ENCODE peak calls at places on chromosomes 6 and 20, in nine cellular contexts. C, Y, T, F, L, A, J, Z and Q are unnamed samples.
A peak's percentile ranks its signal among the peaks of the same experiment; 100 is the strongest.

GRCh38 chr6:4518506-4518905 is 257.7 kb upstream of the CDYL start:
- DNase-seq in C (peak; percentile 82), L (no peak), Z (no peak), F (no peak), A (no peak), J (no peak), Y (no peak), T (no peak), Q (no peak)

GRCh38 chr20:53731595-53731994 is 138.0 kb upstream of the ZNF217 start:
- DNase-seq in Z (no peak), L (no peak), F (no peak), Y (no peak), T (no peak), J (no peak), C (no peak), A (no peak), Q (no peak)

GRCh38 chr20:10876558-10876957 is 202.8 kb upstream of the JAG1 start:
- DNase-seq in Z (no peak), J (no peak), A (no peak), T (no peak), F (no peak), Y (no peak), C (no peak), L (no peak), Q (no peak)

GRCh38 chr20:3595541-3595940 is 67.7 kb downstream of the GFRA4 start:
- DNase-seq in A (no peak), L (no peak), C (no peak), Y (no peak), Z (no peak), F (no peak), T (no peak), J (no peak), Q (no peak)

GRCh38 chr20:5061209-5061608 is 58.5 kb downstream of the PCNA start:
- DNase-seq in Y (peak; percentile 81), C (peak; percentile 87), A (peak; percentile 69), F (no peak), L (no peak), Z (no peak), T (no peak), J (no peak), Q (no peak)

GRCh38 chr20:11651647-11652046 is 266.0 kb upstream of the BTBD3 start:
- DNase-seq in Y (no peak), L (no peak), T (no peak), A (no peak), F (no peak), J (no peak), Z (no peak), C (no peak), Q (no peak)

GRCh38 chr20:4925842-4926530 is 75.3 kb downstream of the SLC23A2 start:
- DNase-seq in T (no peak), F (no peak), L (no peak), Y (peak; percentile 91), Z (no peak), J (no peak), A (no peak), C (peak; percentile 49), Q (no peak)

GRCh38 chr20:24769878-24770627 is 179.0 kb upstream of the CST7 start:
- DNase-seq in T (no peak), Z (no peak), C (no peak), Y (no peak), F (no peak), A (no peak), L (no peak), J (no peak), Q (no peak)

GRCh38 chr20:58712116-58712822 is 19.7 kb downstream of the NPEPL1 start:
- DNase-seq in C (no peak), A (no peak), Z (no peak), L (no peak), Y (no peak), T (no peak), F (no peak), J (no peak), Q (no peak)

GRCh38 chr6:131851049-131851769 is 43.4 kb downstream of the ENPP1 start:
- DNase-seq in C (no peak), Y (no peak), A (no peak), Z (no peak), J (no peak), T (no peak), F (no peak), L (no peak), Q (no peak)

GRCh38 chr20:32539817-32540675 is 45.1 kb downstream of the NOL4L start:
- DNase-seq in C (no peak), L (no peak), T (peak; percentile 51), F (no peak), J (no peak), A (no peak), Z (no peak), Y (no peak), Q (no peak)

GRCh38 chr6:30646450-30647038 is 389 bp upstream of the C6orf136 start:
- DNase-seq in L (peak; percentile 79), F (peak; percentile 93), T (no peak), C (no peak), J (peak; percentile 27), Y (no peak), A (no peak), Z (no peak), Q (no peak)

GRCh38 chr20:52104546-52105044 is 87.0 kb downstream of the ZFP64 start:
- DNase-seq in Y (peak; percentile 35), J (peak; percentile 52), A (no peak), C (peak; percentile 19), Z (peak; percentile 50), F (no peak), L (no peak), T (no peak), Q (peak; percentile 62)

GRCh38 chr6:147055821-147056392 is 148.3 kb upstream of the STXBP5 start:
- DNase-seq in Y (no peak), T (no peak), J (no peak), Z (no peak), L (no peak), A (no peak), C (no peak), F (no peak), Q (no peak)

GRCh38 chr20:58852559-58853271 is at the start of gene GNAS:
- DNase-seq in T (peak; percentile 26), Z (peak; percentile 73), F (no peak), A (no peak), C (peak; percentile 62), J (no peak), Y (peak; percentile 76), L (peak; percentile 47), Q (peak; percentile 79)

GRCh38 chr6:27260836-27261375 is 13.4 kb downstream of the PRSS16 start:
- DNase-seq in T (no peak), C (no peak), Z (no peak), A (no peak), F (no peak), L (no peak), Y (no peak), J (no peak), Q (no peak)

GRCh38 chr6:115643762-115644161 is 416.9 kb downstream of the FRK start:
- DNase-seq in L (no peak), F (no peak), T (no peak), A (peak; percentile 2), C (peak; percentile 19), Z (no peak), J (peak; percentile 11), Y (peak; percentile 17), Q (peak; percentile 7)

GRCh38 chr6:135006386-135006914 is 48.2 kb downstream of the HBS1L start:
- DNase-seq in F (no peak), T (no peak), L (no peak), C (no peak), Z (no peak), A (no peak), J (no peak), Y (no peak), Q (no peak)

GRCh38 chr20:19073584-19074198 is 138.8 kb upstream of the SLC24A3 start:
- DNase-seq in A (peak; percentile 15), C (no peak), Z (no peak), F (no peak), T (no peak), L (no peak), J (peak; percentile 40), Y (no peak), Q (peak; percentile 47)

GRCh38 chr20:4063631-4064030 is 48.3 kb upstream of the RNF24 start:
- DNase-seq in F (no peak), Y (no peak), Z (no peak), J (no peak), T (no peak), L (no peak), C (no peak), A (no peak), Q (no peak)

GRCh38 chr6:107539849-107540464 is 50.0 kb downstream of the SOBP start:
- DNase-seq in T (no peak), A (no peak), Z (no peak), J (no peak), C (no peak), L (no peak), Y (no peak), F (no peak), Q (no peak)

GRCh38 chr6:93418448-93419303 is 683 bp downstream of the EPHA7 start:
- DNase-seq in A (no peak), Y (peak; percentile 6), C (peak; percentile 4), F (no peak), J (peak; percentile 33), L (peak; percentile 53), T (no peak), Z (peak; percentile 37), Q (no peak)